ENCODE peak calls at places on chromosomes 5 and 9, in four cellular contexts. I is spleen, R is ovary, F is MM.1S. S is an unnamed sample. For H3K4me1, the result is how much of the 10 kb centered on the place peaks cover.

GRCh38 chr5:31225118-31225517 is 31.6 kb downstream of the CDH6 start:
- DNase-seq in I (no peak), R (no peak), F (no peak), S (no peak)

GRCh38 chr5:89246252-89246651 is 363.3 kb upstream of the MEF2C start:
- DNase-seq in I (no peak), R (no peak), F (no peak), S (no peak)

GRCh38 chr9:131650254-131650653 is 89.6 kb downstream of the RAPGEF1 start:
- DNase-seq in R (no peak), F (no peak), I (no peak), S (peak)

GRCh38 chr5:78600656-78601452 is 47.7 kb downstream of the LHFPL2 start:
- DNase-seq in R (no peak), I (no peak), F (no peak), S (no peak)

GRCh38 chr9:119020730-119021333 is 348.4 kb downstream of the BRINP1 start:
- DNase-seq in I (no peak), R (no peak), F (no peak), S (no peak)

GRCh38 chr5:80231243-80231642 is 24.6 kb downstream of the SERINC5 start:
- DNase-seq in R (no peak), I (no peak), F (no peak), S (no peak)

GRCh38 chr5:92801921-92802320 is 779.1 kb downstream of the NR2F1-AS1 start:
- DNase-seq in R (no peak), F (no peak), I (no peak), S (no peak)

GRCh38 chr9:114373960-114374730 is 13.6 kb downstream of the AKNA start:
- DNase-seq in F (no peak), R (no peak), I (peak), S (no peak)

GRCh38 chr5:93622240-93622885 is 39.3 kb downstream of the NR2F1 start:
- DNase-seq in F (no peak), R (peak), I (no peak), S (no peak)

GRCh38 chr5:2276101-2276500 is 393.4 kb upstream of the IRX4 start:
- DNase-seq in I (no peak), R (no peak), F (no peak), S (no peak)

GRCh38 chr9:129124507-129125069 is 13.4 kb downstream of the PTPA start:
- DNase-seq in I (no peak), F (no peak), R (no peak), S (no peak)

GRCh38 chr9:121651295-121652036 is at the start of gene DAB2IP:
- DNase-seq in F (no peak), R (peak), I (peak), S (peak)

GRCh38 chr5:121982089-121982488 is 20.3 kb downstream of the SRFBP1 start:
- DNase-seq in I (no peak), R (no peak), F (no peak), S (no peak)

GRCh38 chr5:140560227-140560626 is 3.0 kb upstream of the SRA1 start:
- DNase-seq in I (no peak), R (no peak), F (no peak), S (no peak)

GRCh38 chr9:86925686-86926085 is 21.6 kb downstream of the GAS1 start:
- DNase-seq in I (no peak), F (no peak), R (no peak), S (no peak)

GRCh38 chr9:75876999-75877647 is 13.3 kb upstream of the PCSK5 start:
- DNase-seq in I (no peak), F (no peak), R (no peak), S (no peak)

GRCh38 chr5:65721775-65722574 is at the start of the genes NLN and SGTB:
- DNase-seq in R (peak), F (peak), I (peak), S (peak)

GRCh38 chr9:121568541-121569265 is 69.1 kb upstream of the GGTA1 start:
- DNase-seq in I (no peak), F (no peak), R (peak), S (peak)

GRCh38 chr9:126483468-126484056 is 130.2 kb upstream of the LMX1B start:
- DNase-seq in I (peak), F (no peak), R (no peak), S (no peak)

GRCh38 chr9:98908897-98909634 is 34.6 kb upstream of the COL15A1 start:
- DNase-seq in I (no peak), F (no peak), R (no peak), S (no peak)

GRCh38 chr5:118596255-118596654 is 392.1 kb downstream of the DTWD2 start:
- DNase-seq in I (no peak), R (no peak), F (no peak), S (no peak)

GRCh38 chr5:150309898-150310269 is 7.2 kb upstream of the ARSI start:
- DNase-seq in R (no peak), F (no peak), I (no peak), S (no peak)

GRCh38 chr5:88952344-88952743 is 69.4 kb upstream of the MEF2C start:
- DNase-seq in I (no peak), R (no peak), F (peak), S (no peak)

GRCh38 chr5:154172785-154173184 is 17.7 kb upstream of the GALNT10 start:
- DNase-seq in I (no peak), F (no peak), R (no peak), S (no peak)

GRCh38 chr5:179504600-179505396 is 45.6 kb upstream of the RUFY1 start:
- DNase-seq in R (no peak), F (no peak), I (no peak), S (no peak)

GRCh38 chr9:81801190-81801589 is 111.8 kb upstream of the TLE1 start:
- DNase-seq in F (no peak), R (no peak), I (no peak), S (no peak)

GRCh38 chr5:138354387-138354786 is 1.9 kb downstream of the KDM3B start:
- DNase-seq in I (no peak), R (no peak), F (no peak), S (no peak)

GRCh38 chr5:138353550-138353893 is 1.0 kb downstream of the KDM3B start:
- DNase-seq in F (peak), I (no peak), R (no peak), S (no peak)

GRCh38 chr5:138351517-138351916 is 968 bp upstream of the KDM3B start:
- DNase-seq in F (no peak), R (no peak), I (no peak), S (no peak)

GRCh38 chr5:138352071-138352721 is at the start of gene KDM3B:
- DNase-seq in I (peak), R (peak), F (peak), S (peak)

GRCh38 chr5:138352722-138353549 is 451 bp downstream of the KDM3B start:
- DNase-seq in R (peak), I (peak), F (peak), S (peak)
- TF ChIP-seq CTCF in R (peak), I (peak), F (peak), S (peak)

GRCh38 chr5:168312606-168313297 is 21.3 kb downstream of the WWC1 start:
- DNase-seq in F (no peak), R (no peak), I (peak), S (no peak)

GRCh38 chr5:168308976-168309598 is 17.6 kb downstream of the WWC1 start:
- DNase-seq in R (no peak), F (no peak), I (peak), S (no peak)

GRCh38 chr5:168307925-168308584 is 16.6 kb downstream of the WWC1 start:
- DNase-seq in F (no peak), I (peak), R (no peak), S (no peak)

GRCh38 chr5:168313596-168314204 is 22.3 kb downstream of the WWC1 start:
- DNase-seq in I (peak), R (no peak), F (no peak), S (no peak)

GRCh38 chr5:168311061-168311566 is 19.7 kb downstream of the WWC1 start:
- DNase-seq in I (peak), R (no peak), F (no peak), S (no peak)
- H3K4me1 ChIP-seq in I (under half), R (under half), F (under half), S (half or more)

GRCh38 chr9:133582501-133583045 is 26.6 kb downstream of the FAM163B start:
- DNase-seq in F (no peak), R (no peak), I (no peak), S (no peak)

GRCh38 chr9:133580416-133580738 is 28.8 kb downstream of the FAM163B start:
- DNase-seq in R (no peak), F (no peak), I (no peak), S (no peak)

GRCh38 chr9:133580971-133581370 is 28.2 kb downstream of the FAM163B start:
- DNase-seq in I (no peak), R (peak), F (no peak), S (no peak)

GRCh38 chr9:133583111-133583510 is 26.1 kb downstream of the FAM163B start:
- DNase-seq in I (no peak), R (no peak), F (no peak), S (no peak)

GRCh38 chr9:133581553-133582343 is 27.4 kb downstream of the FAM163B start:
- DNase-seq in F (no peak), R (peak), I (no peak), S (no peak)
- TF ChIP-seq CTCF in F (no peak), R (no peak), I (no peak), S (no peak)

GRCh38 chr9:125355601-125356000 is 94.0 kb downstream of the GAPVD1 start:
- DNase-seq in I (no peak), F (no peak), R (no peak), S (no peak)
- H3K4me1 ChIP-seq in I (under half), F (under half), R (under half), S (under half)

GRCh38 chr5:55188656-55189380 is 15.8 kb upstream of the CDC20B start:
- DNase-seq in F (no peak), R (no peak), I (no peak), S (no peak)

GRCh38 chr5:55191165-55191564 is 18.2 kb upstream of the CDC20B start:
- DNase-seq in R (no peak), F (no peak), I (no peak), S (no peak)

DNA sequence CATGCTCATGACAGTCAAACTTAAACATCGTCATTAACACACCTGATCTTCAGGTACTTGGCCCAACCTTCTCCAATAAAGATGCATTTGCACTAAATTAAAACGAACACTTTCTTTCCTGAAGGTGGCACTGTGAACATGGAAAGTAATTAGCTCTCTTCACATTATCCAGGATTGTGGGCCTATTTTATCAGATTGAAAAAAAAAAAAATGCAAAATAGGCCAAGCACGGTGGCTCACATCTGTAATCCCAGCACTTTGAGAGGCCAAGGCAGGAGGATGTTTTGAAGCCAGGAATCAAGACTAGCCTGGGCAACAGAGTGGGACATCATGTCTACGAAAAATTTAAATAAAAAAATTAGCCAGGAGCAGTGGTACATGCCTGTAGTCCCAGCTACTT is 14.4 kb upstream of the CDC20B start:
- DNase-seq in I (no peak), F (peak), R (no peak), S (no peak)
- TF ChIP-seq CTCF in I (no peak), F (peak), R (no peak), S (peak)

GRCh38 chr5:178122346-178122745 is 8.5 kb upstream of the RMND5B start:
- DNase-seq in F (no peak), I (no peak), R (no peak), S (no peak)

GRCh38 chr5:178120661-178121357 is 7.5 kb downstream of the N4BP3 start:
- DNase-seq in F (peak), I (peak), R (peak), S (peak)

GRCh38 chr5:178119915-178120660 is 6.8 kb downstream of the N4BP3 start:
- DNase-seq in I (no peak), R (no peak), F (no peak), S (no peak)

GRCh38 chr5:178123094-178123986 is 7.5 kb upstream of the RMND5B start:
- DNase-seq in F (no peak), R (no peak), I (no peak), S (no peak)

DNA sequence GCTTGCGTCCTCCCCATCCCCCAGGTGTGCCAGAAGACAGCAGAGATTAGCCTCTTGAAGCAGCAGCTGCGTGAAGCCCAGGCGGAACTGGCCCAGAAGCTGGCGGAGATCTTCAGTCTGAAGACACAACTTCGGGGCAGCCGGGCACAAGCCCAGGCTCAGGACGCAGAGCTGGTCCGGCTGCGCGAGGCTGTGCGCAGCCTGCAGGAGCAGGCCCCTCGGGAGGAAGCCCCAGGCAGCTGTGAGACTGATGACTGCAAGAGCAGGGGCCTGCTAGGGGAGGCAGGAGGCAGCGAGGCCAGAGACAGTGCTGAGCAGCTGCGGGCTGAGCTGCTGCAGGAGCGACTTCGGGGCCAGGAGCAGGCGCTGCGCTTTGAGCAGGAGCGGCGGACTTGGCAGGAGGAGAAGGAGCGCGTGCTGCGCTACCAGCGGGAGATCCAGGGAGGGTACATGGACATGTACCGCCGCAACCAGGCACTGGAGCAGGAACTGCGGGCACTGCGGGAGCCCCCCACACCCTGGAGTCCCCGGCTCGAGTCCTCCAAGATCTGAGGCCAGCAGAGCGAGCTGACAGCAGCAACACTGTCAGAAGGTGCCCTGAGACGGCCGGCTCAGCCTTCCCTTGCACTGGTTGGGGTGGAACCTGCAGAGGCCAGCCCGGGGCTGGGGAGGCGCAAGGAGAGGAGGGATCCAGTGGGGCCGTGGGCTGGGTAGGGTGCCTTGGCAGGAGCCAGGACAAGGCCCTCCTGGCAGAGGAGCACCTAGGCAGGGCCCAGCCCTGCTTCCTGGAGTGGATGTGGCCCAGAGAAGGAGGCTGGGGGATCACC is 8.3 kb downstream of the N4BP3 start:
- DNase-seq in F (peak), I (no peak), R (no peak), S (no peak)
- H3K4me1 ChIP-seq in F (under half), I (under half), R (under half), S (under half)

GRCh38 chr5:76820491-76820890 is 1.7 kb downstream of the F2RL1 start:
- DNase-seq in F (no peak), I (no peak), R (no peak), S (no peak)

GRCh38 chr5:76819851-76820280 is 1.0 kb downstream of the F2RL1 start:
- DNase-seq in F (no peak), R (no peak), I (peak), S (peak)

GRCh38 chr5:76813982-76814562 is 4.8 kb upstream of the F2RL1 start:
- DNase-seq in R (no peak), F (no peak), I (no peak), S (no peak)

GRCh38 chr5:76816110-76816831 is 2.6 kb upstream of the F2RL1 start:
- DNase-seq in R (no peak), I (no peak), F (no peak), S (no peak)

GRCh38 chr5:76818844-76819831 is at the start of gene F2RL1:
- DNase-seq in R (peak), F (peak), I (peak), S (peak)
- TF ChIP-seq CTCF in R (no peak), F (no peak), I (no peak), S (no peak)

DNA sequence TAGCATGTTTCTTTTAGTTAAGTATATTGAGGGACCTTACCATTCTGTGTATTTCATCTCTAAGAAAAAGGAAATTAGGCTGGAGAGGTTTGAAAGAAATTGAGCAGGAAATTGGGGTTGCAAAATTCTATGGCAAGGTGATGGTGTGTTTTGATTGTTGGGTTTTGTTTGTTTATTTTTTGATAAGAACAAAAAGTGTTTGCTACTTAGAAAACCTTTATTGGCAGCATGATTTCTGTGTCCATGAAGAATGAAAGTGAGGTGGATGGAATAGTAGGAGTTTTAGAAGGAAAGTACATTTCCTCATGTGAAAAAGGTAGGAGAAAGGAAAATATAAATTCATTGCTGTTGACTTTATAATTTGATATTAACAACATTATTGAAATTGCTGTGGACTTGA is 167.1 kb downstream of the CD180 start:
- DNase-seq in R (no peak), I (no peak), F (no peak), S (no peak)
- H3K4me1 ChIP-seq in R (under half), I (under half), F (under half), S (under half)

GRCh38 chr5:146291421-146292074 is 47.1 kb upstream of the POU4F3 start:
- DNase-seq in F (peak), R (no peak), I (no peak), S (no peak)
- TF ChIP-seq CTCF in F (peak), R (peak), I (no peak), S (peak)